ENCODE peak calls at places on chromosomes 13 and 19, in six cellular contexts. T is right lobe of liver, N is GM23338, B is uterus, L is mucosa of descending colon, P is RWPE1. K is an unnamed sample.

GRCh38 chr19:3507371-3508120 is 1.4 kb downstream of the FZR1 start:
- DNase-seq in B (no peak), L (peak), T (peak), P (no peak), N (peak), K (no peak)

GRCh38 chr19:30148039-30148438 is 206.0 kb downstream of the URI1 start:
- DNase-seq in T (no peak), L (no peak), B (no peak), N (no peak), P (peak), K (no peak)

GRCh38 chr19:3780786-3781304 is 5.3 kb downstream of the MATK start:
- DNase-seq in B (no peak), T (no peak), P (no peak), N (no peak), L (no peak), K (no peak)

GRCh38 chr13:76723551-76724232 is 162.5 kb downstream of the KCTD12 start:
- DNase-seq in B (no peak), N (peak), P (peak), L (no peak), T (no peak), K (no peak)

GRCh38 chr13:97544041-97544765 is 110.2 kb downstream of the RAP2A start:
- DNase-seq in T (no peak), L (no peak), N (no peak), P (no peak), B (no peak), K (no peak)

GRCh38 chr19:35868823-35869326 is 501 bp downstream of the APLP1 start:
- DNase-seq in T (no peak), N (peak), P (no peak), B (no peak), L (no peak), K (no peak)

GRCh38 chr13:25067054-25067453 is 28.9 kb upstream of the PABPC3 start:
- DNase-seq in T (no peak), P (no peak), L (no peak), N (peak), B (no peak), K (no peak)

GRCh38 chr19:21482863-21483276 is 22.5 kb upstream of the ZNF429 start:
- DNase-seq in N (peak), P (no peak), L (peak), T (peak), B (peak), K (no peak)

GRCh38 chr13:22064854-22065646 is 394.2 kb downstream of the FGF9 start:
- DNase-seq in T (no peak), N (no peak), L (no peak), P (no peak), B (no peak), K (no peak)

GRCh38 chr13:112871742-112872141 is 97.3 kb upstream of the MCF2L start:
- DNase-seq in L (no peak), N (no peak), T (no peak), B (no peak), P (no peak), K (peak)

GRCh38 chr19:4873930-4874329 is 6.5 kb upstream of the PLIN3 start:
- DNase-seq in P (no peak), N (no peak), L (no peak), T (no peak), B (no peak), K (no peak)

DNA sequence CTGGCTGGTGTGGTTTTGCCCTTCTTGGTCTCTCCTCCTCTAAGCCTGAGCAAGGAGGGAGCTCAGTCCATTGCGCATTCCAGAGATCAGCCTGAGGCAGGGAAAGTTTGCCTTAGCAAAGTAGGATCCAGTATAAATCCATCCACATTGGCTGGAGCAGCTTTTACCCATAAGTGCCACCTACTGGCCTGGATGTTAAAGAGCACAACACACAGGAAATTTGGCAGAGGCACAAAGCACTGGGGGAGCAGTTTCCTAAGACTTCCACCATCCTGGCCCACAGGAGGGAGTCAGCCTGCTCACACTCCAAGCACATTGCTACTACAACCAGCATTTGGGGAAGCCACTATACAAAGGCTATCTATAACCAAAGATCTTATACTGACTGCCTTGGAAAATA is 1124.2 kb downstream of the SLITRK1 start:
- DNase-seq in L (no peak), N (peak), T (no peak), B (no peak), P (peak), K (no peak)
- TF ChIP-seq CTCF in L (no peak), N (peak), T (peak), B (no peak), P (no peak), K (peak)

GRCh38 chr19:8454218-8454617 is 9.4 kb downstream of the HNRNPM start:
- DNase-seq in B (no peak), N (no peak), L (no peak), P (no peak), T (no peak), K (no peak)

GRCh38 chr19:8457802-8458201 is 13.0 kb downstream of the HNRNPM start:
- DNase-seq in P (no peak), N (no peak), B (no peak), T (no peak), L (no peak), K (no peak)

GRCh38 chr19:8457209-8457608 is 12.4 kb downstream of the HNRNPM start:
- DNase-seq in P (no peak), B (no peak), L (no peak), T (no peak), N (no peak), K (no peak)

GRCh38 chr19:8455018-8455417 is 10.2 kb downstream of the HNRNPM start:
- DNase-seq in P (no peak), N (no peak), T (no peak), B (no peak), L (no peak), K (no peak)

GRCh38 chr19:8456064-8456463 is 11.3 kb downstream of the HNRNPM start:
- DNase-seq in T (no peak), P (no peak), L (no peak), B (no peak), N (peak), K (peak)
- TF ChIP-seq CTCF in T (no peak), P (no peak), L (no peak), B (no peak), N (peak), K (peak)

DNA sequence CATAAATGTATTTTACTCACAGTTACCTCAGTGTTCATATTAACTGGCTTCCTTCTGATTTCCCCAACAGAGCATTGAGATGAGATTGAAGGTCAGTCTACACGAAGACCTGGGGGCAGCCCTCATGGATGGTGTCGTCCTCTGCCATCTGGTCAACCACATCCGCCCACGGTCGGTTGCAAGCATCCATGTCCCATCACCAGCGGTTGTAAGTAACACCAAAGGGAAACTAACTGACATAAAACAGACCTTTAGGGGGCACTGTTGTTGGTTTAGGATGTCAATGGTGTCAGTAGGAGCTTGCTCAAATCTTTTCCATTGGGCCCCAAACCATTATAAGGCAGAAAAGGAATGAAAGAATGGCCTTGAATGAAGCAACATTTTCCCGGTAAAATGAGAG is 68.2 kb downstream of the ESD start:
- DNase-seq in N (peak), P (no peak), B (no peak), T (no peak), L (no peak), K (no peak)
- TF ChIP-seq CTCF in N (peak), P (no peak), B (no peak), T (peak), L (no peak), K (peak)

DNA sequence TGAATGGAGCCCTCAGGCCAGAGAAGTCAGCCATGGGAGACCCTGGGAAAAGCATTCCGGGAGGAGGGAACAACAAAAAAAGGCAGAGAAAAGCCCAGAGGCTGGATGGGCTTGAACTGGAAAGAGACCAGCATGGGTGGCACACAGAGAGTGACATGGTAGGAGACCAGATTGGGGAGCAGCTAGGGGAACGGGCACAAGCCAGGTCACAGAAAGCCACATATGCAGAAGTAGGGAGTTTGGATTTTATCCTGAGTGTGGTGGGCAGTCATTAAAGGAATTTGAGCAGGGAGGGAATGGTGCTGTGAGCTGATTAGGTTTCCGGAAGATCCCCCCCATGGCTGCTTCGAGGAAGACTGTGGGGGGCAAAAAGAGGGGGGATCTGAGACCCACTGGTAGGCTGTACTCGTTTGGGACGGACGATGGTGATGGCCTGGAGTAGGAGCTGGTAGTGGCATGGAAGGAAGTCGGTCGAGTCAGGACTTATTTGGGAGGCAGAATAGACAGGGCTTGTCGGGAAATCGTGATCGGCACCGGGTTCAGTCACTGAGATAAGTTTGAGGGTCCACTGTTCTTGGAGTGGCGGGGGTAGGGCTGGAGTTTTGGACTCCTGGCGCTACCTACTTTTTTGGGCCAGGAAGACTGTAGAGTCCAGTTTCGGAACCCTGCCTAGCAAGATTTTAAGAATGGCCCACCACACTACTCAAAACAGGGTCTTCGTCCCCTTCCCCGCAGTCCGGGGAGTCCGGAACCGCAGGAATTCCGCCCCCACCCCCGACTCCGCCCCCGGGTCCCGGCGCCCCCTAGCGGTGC is 949 bp downstream of the SERTAD1 start:
- DNase-seq in B (no peak), P (no peak), T (peak), L (peak), N (peak), K (no peak)
- TF ChIP-seq CTCF in B (no peak), P (peak), T (no peak), L (no peak), N (no peak), K (no peak)

DNA sequence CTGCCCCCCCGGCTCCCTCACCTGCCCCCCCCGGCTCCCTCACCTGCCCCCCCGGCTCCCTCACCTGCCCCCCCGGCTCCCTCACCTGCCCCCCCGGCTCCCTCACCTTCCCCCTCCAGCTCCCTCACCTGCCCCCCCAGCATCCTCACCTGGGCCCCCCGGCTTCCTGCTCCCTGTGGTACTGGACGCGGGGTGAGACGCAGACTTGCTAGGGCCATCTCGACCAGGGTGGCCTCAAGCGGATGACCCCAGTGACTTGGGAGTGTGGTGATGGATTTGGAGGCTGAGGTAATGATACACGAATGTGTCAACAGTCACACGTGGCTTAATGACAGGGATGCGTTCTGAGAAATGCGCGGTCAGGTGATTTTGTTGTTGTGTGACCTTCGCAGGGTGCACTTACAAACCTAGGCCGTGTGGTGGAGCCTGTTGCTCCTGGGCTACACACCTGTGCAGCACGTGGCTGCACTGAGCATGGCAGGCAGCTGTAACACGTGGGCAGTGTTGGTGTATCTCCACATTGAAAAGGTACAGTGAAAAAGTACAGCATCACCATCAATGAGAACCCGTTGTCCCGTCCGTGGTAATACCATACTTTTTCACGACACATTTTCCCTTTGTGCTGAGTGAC is 197.8 kb downstream of the TEX29 start:
- DNase-seq in L (no peak), B (no peak), N (peak), T (no peak), P (no peak), K (peak)
- TF ChIP-seq CTCF in L (no peak), B (no peak), N (peak), T (peak), P (no peak), K (no peak)

GRCh38 chr19:39996811-39997594 is at the start of gene ZNF546:
- DNase-seq in L (peak), T (peak), B (peak), N (peak), P (peak), K (no peak)
- TF ChIP-seq CTCF in L (no peak), T (no peak), B (peak), N (no peak), P (no peak), K (no peak)

DNA sequence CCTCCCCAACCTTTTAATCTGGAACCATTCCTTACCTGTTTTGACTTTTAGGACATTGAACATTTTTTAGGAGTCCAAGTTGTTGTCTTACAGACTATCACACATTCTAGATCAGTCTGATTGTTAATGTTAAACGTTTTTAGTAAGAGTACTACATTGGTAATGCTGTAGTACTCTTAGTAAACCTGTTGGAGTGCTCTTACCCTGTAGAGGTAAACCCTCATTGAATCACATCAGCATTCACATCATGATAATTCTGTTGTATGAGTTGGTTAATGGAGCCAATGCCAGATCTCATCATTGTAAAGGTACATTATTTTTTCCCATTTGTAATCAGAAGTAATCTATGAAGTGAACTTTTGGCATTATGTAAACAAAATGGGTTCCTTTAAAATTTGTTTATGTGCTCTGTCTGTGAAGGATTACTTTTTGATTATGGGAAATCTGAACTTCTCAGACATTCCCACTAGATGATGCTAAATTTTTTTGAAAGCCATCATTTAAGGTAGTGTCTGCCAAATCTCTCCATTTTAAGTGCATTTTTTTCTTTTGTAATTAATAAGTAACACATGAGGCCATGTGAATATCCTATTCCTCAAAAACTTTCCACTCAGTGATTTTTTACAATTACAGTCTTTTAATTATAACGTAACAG is 55.2 kb downstream of the VWA8 start:
- DNase-seq in N (peak), L (no peak), T (no peak), B (no peak), P (peak), K (no peak)
- TF ChIP-seq CTCF in N (peak), L (no peak), T (peak), B (peak), P (peak), K (peak)

GRCh38 chr13:101264931-101265330 is 151.4 kb downstream of the NALCN start:
- DNase-seq in B (no peak), P (no peak), L (no peak), T (no peak), N (no peak), K (no peak)

GRCh38 chr13:101267656-101268055 is 148.7 kb downstream of the NALCN start:
- DNase-seq in N (no peak), T (no peak), P (peak), B (no peak), L (no peak), K (no peak)

GRCh38 chr13:101262306-101262705 is 154.0 kb downstream of the NALCN start:
- DNase-seq in P (no peak), B (no peak), T (no peak), N (no peak), L (no peak), K (no peak)

GRCh38 chr13:101271681-101272245 is 144.5 kb downstream of the NALCN start:
- DNase-seq in B (no peak), P (no peak), L (no peak), N (no peak), T (no peak), K (no peak)

GRCh38 chr13:101265934-101266333 is 150.4 kb downstream of the NALCN start:
- DNase-seq in L (no peak), N (no peak), B (no peak), T (no peak), P (no peak), K (no peak)
- TF ChIP-seq CTCF in L (no peak), N (no peak), B (no peak), T (no peak), P (no peak), K (no peak)

GRCh38 chr13:110109140-110109783 is 197.7 kb downstream of the COL4A1 start:
- DNase-seq in T (no peak), P (no peak), N (no peak), L (no peak), B (no peak), K (no peak)

GRCh38 chr13:110109910-110110309 is 197.0 kb downstream of the COL4A1 start:
- DNase-seq in N (no peak), T (no peak), B (peak), L (peak), P (peak), K (no peak)

GRCh38 chr13:110108348-110109139 is 198.4 kb downstream of the COL4A1 start:
- DNase-seq in T (peak), P (peak), B (peak), L (peak), N (peak), K (no peak)

GRCh38 chr13:110106726-110107125 is 200.2 kb downstream of the COL4A1 start:
- DNase-seq in B (peak), N (no peak), T (peak), L (no peak), P (no peak), K (no peak)

GRCh38 chr13:110107568-110108347 is 199.2 kb downstream of the COL4A1 start:
- DNase-seq in T (no peak), N (peak), B (no peak), L (no peak), P (no peak), K (no peak)
- TF ChIP-seq CTCF in T (no peak), N (peak), B (no peak), L (no peak), P (no peak), K (peak)

DNA sequence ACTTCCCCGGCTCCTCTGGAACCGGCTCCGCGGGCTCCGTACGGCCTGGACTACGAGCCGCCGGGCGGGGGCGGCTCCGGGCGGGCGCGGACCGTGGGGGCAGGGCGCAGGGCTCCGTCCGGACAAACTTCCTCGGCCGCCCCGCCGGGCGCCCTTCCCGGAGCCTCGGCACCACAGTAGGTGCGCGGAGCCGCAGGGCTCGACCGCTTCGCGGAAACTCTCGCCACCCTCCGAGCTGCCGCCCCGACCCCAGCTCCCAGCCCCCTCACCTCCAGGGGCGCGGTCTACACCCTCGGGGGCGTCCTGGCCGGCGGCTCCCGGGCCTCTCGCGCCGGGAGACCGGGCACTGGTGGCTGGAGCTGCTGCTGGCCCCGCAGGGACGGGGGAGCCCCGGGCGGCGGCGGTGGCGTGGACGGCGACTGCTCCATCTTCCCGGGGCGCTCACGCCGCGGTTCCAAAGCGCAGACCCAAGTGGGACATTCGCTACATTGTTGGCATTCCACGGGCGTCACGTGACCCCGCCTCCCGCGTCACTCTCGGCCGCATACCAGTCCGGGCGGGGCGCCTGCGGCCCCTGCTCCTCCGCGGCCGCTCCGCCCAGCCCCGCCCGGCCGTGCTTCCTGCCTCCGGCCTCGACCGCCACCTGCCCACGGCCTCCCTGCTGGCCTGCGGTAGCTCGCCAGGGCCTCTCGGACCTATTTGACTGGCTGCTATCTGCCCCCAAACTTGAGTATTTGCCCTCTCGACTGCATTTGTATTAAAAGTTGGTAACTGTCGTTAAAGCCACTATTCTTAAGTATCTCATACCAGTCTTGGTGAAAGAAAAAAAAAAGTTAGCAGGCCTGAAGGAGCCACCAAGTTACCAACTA is at the start of gene LATS2:
- DNase-seq in P (peak), T (peak), L (peak), N (peak), B (peak), K (peak)
- TF ChIP-seq CTCF in P (peak), T (peak), L (no peak), N (no peak), B (peak), K (peak)